ENCODE peak calls at places on chromosomes 1 and 21, in ten cellular contexts. B is GM12878; L is CD4-positive, alpha-beta memory T cell; X is endodermal cell; Y is right lobe of liver; P is lower lobe of right lung; W is CD8-positive, alpha-beta T cell; I is cardiac muscle cell; A is effector memory CD4-positive, alpha-beta T cell; H is ovary. E is an unnamed sample.

GRCh38 chr1:222276062-222276461 is 271.8 kb downstream of the HHIPL2 start:
- DNase-seq in H (no peak), W (no peak), P (no peak), X (no peak), A (no peak), I (no peak), B (no peak), L (no peak), Y (no peak), E (no peak)

GRCh38 chr1:22450421-22451021 is 1.1 kb upstream of the ZBTB40 start:
- DNase-seq in L (no peak), A (no peak), I (no peak), W (no peak), B (no peak), Y (no peak), X (no peak), P (no peak), H (no peak), E (no peak)

GRCh38 chr1:162562452-162562828 is 918 bp downstream of the UAP1 start:
- DNase-seq in A (no peak), L (no peak), P (no peak), I (no peak), B (no peak), H (no peak), Y (no peak), W (no peak), X (no peak), E (no peak)

GRCh38 chr1:168121314-168122029 is 15.3 kb downstream of the GPR161 start:
- DNase-seq in I (no peak), A (no peak), Y (no peak), W (no peak), B (no peak), P (no peak), H (peak; percentile 92), X (no peak), L (no peak), E (no peak)

GRCh38 chr1:39272027-39272790 is 67.7 kb downstream of the MACF1 start:
- DNase-seq in H (no peak), P (no peak), W (no peak), B (peak; percentile 87), Y (no peak), A (no peak), I (no peak), L (no peak), X (peak; percentile 58), E (no peak)

GRCh38 chr21:34693192-34693810 is 24.5 kb downstream of the CLIC6 start:
- DNase-seq in L (peak; percentile 42), P (no peak), B (no peak), I (peak; percentile 69), Y (no peak), A (no peak), W (peak; percentile 43), X (peak; percentile 69), H (peak; percentile 18), E (peak; percentile 60)

GRCh38 chr1:160097196-160097910 is 1.1 kb downstream of the IGSF8 start:
- DNase-seq in Y (no peak), B (no peak), I (no peak), H (no peak), A (no peak), W (no peak), L (no peak), X (peak; percentile 63), P (no peak), E (no peak)

GRCh38 chr1:151611288-151611790 is 511 bp upstream of the SNX27 start:
- DNase-seq in Y (no peak), H (peak; percentile 12), A (no peak), B (no peak), X (no peak), L (no peak), I (no peak), W (no peak), P (peak; percentile 64), E (no peak)

GRCh38 chr1:46451948-46452930 is 37.4 kb upstream of the DMBX1 start:
- DNase-seq in X (no peak), I (no peak), B (no peak), W (no peak), Y (no peak), H (no peak), P (no peak), A (no peak), L (no peak), E (no peak)

GRCh38 chr1:46455951-46456350 is 33.7 kb upstream of the DMBX1 start:
- DNase-seq in A (no peak), X (no peak), I (no peak), W (no peak), Y (no peak), L (no peak), P (no peak), B (no peak), H (no peak), E (no peak)

GRCh38 chr1:46453449-46453848 is 36.2 kb upstream of the DMBX1 start:
- DNase-seq in P (no peak), W (no peak), B (no peak), I (no peak), H (no peak), X (no peak), Y (no peak), L (no peak), A (no peak), E (no peak)

GRCh38 chr1:46450160-46450517 is 39.5 kb upstream of the DMBX1 start:
- DNase-seq in H (no peak), Y (no peak), X (no peak), B (no peak), A (no peak), P (no peak), W (no peak), L (no peak), I (no peak), E (no peak)

DNA sequence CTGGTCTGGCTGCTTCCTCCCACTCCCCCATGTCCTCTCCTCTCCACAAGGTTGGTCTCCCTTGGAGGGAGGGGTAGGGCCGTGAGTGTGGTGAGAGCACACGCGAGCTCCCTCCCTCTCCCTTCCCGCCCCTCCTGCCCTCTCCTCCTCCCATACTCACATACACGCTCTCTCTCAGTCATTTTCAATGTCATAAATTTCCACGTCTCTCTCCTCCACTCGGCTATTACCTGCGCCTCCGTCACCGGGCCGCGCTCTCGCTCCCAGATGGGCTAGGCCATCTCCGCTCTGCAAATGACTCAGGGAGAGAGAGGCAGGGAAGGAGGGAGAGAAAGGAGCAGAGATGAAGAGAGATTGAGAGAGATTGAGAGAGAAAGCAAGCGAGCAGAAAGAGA is 36.7 kb upstream of the DMBX1 start:
- DNase-seq in X (no peak), H (no peak), B (no peak), L (no peak), A (no peak), Y (no peak), W (no peak), P (no peak), I (no peak), E (no peak)
- H3K27me3 ChIP-seq in X (peaks cover 100% of the 10 kb centered on the region), H (no peaks in the 10 kb centered on the region), B (peaks cover 5% of the 10 kb centered on the region), L (peaks cover 3% of the 10 kb centered on the region), A (peaks cover 12% of the 10 kb centered on the region), Y (no peaks in the 10 kb centered on the region), W (peaks cover 7% of the 10 kb centered on the region), P (peaks cover 27% of the 10 kb centered on the region), I (peaks cover 95% of the 10 kb centered on the region), E (peaks cover 55% of the 10 kb centered on the region)

GRCh38 chr1:230226814-230227213 is 159.8 kb downstream of the GALNT2 start:
- DNase-seq in Y (no peak), H (no peak), B (no peak), X (no peak), L (no peak), P (no peak), A (no peak), W (no peak), I (no peak), E (no peak)

GRCh38 chr1:230222678-230223077 is 155.6 kb downstream of the GALNT2 start:
- DNase-seq in W (no peak), B (no peak), P (no peak), A (no peak), I (no peak), X (no peak), H (no peak), Y (no peak), L (no peak), E (no peak)

GRCh38 chr1:230226004-230226800 is 159.2 kb downstream of the GALNT2 start:
- DNase-seq in H (no peak), P (no peak), X (peak; percentile 45), B (no peak), Y (no peak), I (no peak), L (no peak), W (no peak), A (no peak), E (no peak)

GRCh38 chr1:230220907-230221306 is 153.9 kb downstream of the GALNT2 start:
- DNase-seq in A (no peak), Y (no peak), B (no peak), X (no peak), P (no peak), H (no peak), I (no peak), W (no peak), L (no peak), E (no peak)

GRCh38 chr1:230224101-230224927 is 157.3 kb downstream of the GALNT2 start:
- DNase-seq in Y (no peak), W (no peak), A (no peak), L (no peak), I (no peak), H (no peak), B (no peak), P (no peak), X (no peak), E (no peak)
- H3K27ac ChIP-seq in Y (no peak overlapping the region), W (no peak overlapping the region), A (no peak overlapping the region), L (no peak overlapping the region), I (peak overlapping the region; percentile 42), H (no peak overlapping the region), B (no peak overlapping the region), P (peak overlapping the region; percentile 63), X (no peak overlapping the region), E (no peak overlapping the region)

DNA sequence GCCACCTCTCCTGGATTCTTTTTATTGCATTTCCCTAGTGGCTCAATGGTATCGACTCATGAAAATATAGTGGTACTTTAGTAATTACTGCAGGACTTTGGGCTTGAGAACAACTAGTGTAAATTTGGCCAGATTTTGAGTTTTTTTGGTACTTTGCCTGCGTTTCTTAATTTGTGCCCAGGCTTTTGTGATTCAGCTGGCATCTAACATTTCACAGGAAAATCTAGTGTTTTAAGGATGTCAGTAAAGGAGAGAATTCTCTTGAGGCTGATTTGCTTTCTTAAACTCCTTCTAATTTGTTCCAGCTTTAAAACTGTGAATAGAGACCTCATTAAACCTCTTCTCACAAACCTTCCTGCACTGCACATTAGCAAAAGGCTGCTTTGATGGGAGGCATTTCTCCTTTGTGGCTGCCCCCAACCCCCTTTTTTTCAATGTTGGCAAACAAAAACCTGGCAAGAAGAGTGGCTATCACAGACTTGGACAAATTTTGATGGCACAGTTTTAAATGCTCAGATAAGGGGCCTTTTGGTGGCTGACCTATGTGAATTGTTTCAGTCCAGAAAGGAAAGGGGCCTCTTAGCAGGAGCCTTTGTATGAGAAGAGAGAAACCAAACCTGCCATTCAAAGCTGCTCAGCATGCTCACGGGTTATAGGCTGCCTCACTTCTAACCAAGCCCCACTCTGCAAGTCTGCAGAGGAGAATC is 113.4 kb upstream of the RAVER2 start:
- DNase-seq in W (no peak), A (no peak), X (no peak), I (peak; percentile 46), H (no peak), B (no peak), Y (no peak), P (no peak), L (no peak), E (no peak)
- H3K27me3 ChIP-seq in W (no peaks in the 10 kb centered on the region), A (no peaks in the 10 kb centered on the region), X (no peaks in the 10 kb centered on the region), I (no peaks in the 10 kb centered on the region), H (no peaks in the 10 kb centered on the region), B (no peaks in the 10 kb centered on the region), Y (no peaks in the 10 kb centered on the region), P (no peaks in the 10 kb centered on the region), L (no peaks in the 10 kb centered on the region), E (no peaks in the 10 kb centered on the region)

DNA sequence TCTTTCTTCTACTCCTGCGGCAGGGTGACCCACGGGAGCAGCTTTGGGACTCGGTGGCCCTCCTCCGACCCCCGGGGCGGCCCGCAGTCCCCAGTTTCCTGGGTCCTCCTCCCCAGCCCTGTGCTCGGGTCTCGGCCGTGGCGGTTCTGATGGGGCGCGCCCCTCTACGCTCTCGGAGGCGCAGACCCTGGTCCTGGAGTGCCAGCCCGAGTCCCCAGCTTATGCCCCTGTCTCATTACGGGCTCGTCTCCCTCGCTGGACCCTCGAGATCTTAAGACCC is 430 bp downstream of the BTG2 start:
- DNase-seq in L (no peak), B (no peak), A (no peak), X (no peak), H (no peak), P (no peak), W (no peak), Y (no peak), I (no peak), E (no peak)
- H3K27ac ChIP-seq in L (peak overlapping the region; percentile 100), B (peak overlapping the region; percentile 91), A (peak overlapping the region; percentile 99), X (peak overlapping the region; percentile 67), H (peak overlapping the region; percentile 99), P (peak overlapping the region; percentile 99), W (peak overlapping the region; percentile 94), Y (peak overlapping the region; percentile 96), I (peak overlapping the region; percentile 31), E (no peak overlapping the region)